ENCODE peak calls at places on chromosome X, in ten cellular contexts. W is HEK293T, E is Caki2, N is HCT116, C is NCI-H146, R is LoVo, K is HCEC 1CT, T is astrocyte of the spinal cord, G is NCI-H460, O is PC-9. A is an unnamed sample.

GRCh38 chrX:135985123-135985973 is at the start of gene SLC9A6:
- DNase-seq in C (peak), O (peak), E (peak), N (no peak), G (peak), W (peak), T (peak), K (peak), R (peak), A (peak)

GRCh38 chrX:151896734-151897474 is 15.8 kb upstream of the MAGEA4 start:
- DNase-seq in R (peak), G (peak), T (peak), W (no peak), N (no peak), O (no peak), E (no peak), C (no peak), K (peak), A (no peak)

GRCh38 chrX:45006002-45006800 is 133.2 kb downstream of the KDM6A start:
- DNase-seq in G (no peak), T (peak), O (no peak), W (no peak), R (no peak), C (no peak), E (no peak), K (peak), N (peak), A (no peak)

GRCh38 chrX:41946973-41947612 is 23.7 kb upstream of the CASK start:
- DNase-seq in R (no peak), O (no peak), E (no peak), G (no peak), T (no peak), N (no peak), W (no peak), C (no peak), K (no peak), A (no peak)

GRCh38 chrX:110786486-110786885 is 9.1 kb downstream of the CHRDL1 start:
- DNase-seq in C (no peak), O (no peak), W (no peak), E (no peak), R (no peak), K (peak), G (no peak), N (no peak), T (peak), A (no peak)

GRCh38 chrX:136387951-136388502 is 87.3 kb downstream of the ADGRG4 start:
- DNase-seq in K (no peak), T (no peak), O (no peak), E (no peak), C (no peak), R (no peak), W (no peak), G (no peak), N (no peak), A (no peak)

GRCh38 chrX:12403474-12404082 is 265.3 kb downstream of the FRMPD4 start:
- DNase-seq in E (no peak), T (peak), C (no peak), N (no peak), G (no peak), O (no peak), R (no peak), K (peak), W (no peak), A (no peak)

GRCh38 chrX:15146515-15146914 is 123.4 kb downstream of the ASB9 start:
- DNase-seq in O (no peak), E (no peak), W (peak), N (no peak), G (peak), K (peak), R (no peak), T (peak), C (peak), A (peak)

GRCh38 chrX:65871671-65872311 is 168.1 kb downstream of the VSIG4 start:
- DNase-seq in R (peak), E (peak), G (peak), K (no peak), T (no peak), W (no peak), C (no peak), O (peak), N (peak), A (no peak)

GRCh38 chrX:134688181-134688580 is 29.9 kb upstream of the PLAC1 start:
- DNase-seq in R (no peak), N (no peak), O (no peak), T (peak), C (no peak), G (no peak), W (no peak), E (no peak), K (no peak), A (no peak)

GRCh38 chrX:53128097-53128749 is 34.3 kb downstream of the KANTR start:
- DNase-seq in K (peak), G (no peak), E (no peak), C (no peak), T (peak), W (no peak), N (no peak), O (no peak), R (no peak), A (no peak)

GRCh38 chrX:9166566-9166909 is 132.6 kb upstream of the FAM9B start:
- DNase-seq in O (no peak), C (no peak), R (no peak), N (no peak), T (peak), G (no peak), K (no peak), E (peak), W (no peak), A (no peak)

GRCh38 chrX:38060331-38060878 is 54.1 kb downstream of the SYTL5 start:
- DNase-seq in C (no peak), T (peak), E (peak), R (no peak), G (no peak), K (no peak), W (no peak), O (no peak), N (no peak), A (no peak)

GRCh38 chrX:7110821-7111276 is 36.7 kb upstream of the STS start:
- DNase-seq in E (no peak), N (no peak), G (no peak), K (peak), W (no peak), R (peak), C (no peak), T (no peak), O (peak), A (peak)

GRCh38 chrX:154452823-154453222 is 5.3 kb upstream of the PLXNA3 start:
- DNase-seq in T (no peak), N (no peak), O (no peak), W (no peak), G (no peak), E (no peak), R (no peak), C (no peak), K (no peak), A (no peak)

GRCh38 chrX:15834051-15834450 is 20.6 kb downstream of the AP1S2 start:
- DNase-seq in C (no peak), G (no peak), K (no peak), R (no peak), O (no peak), E (no peak), N (no peak), T (no peak), W (no peak), A (no peak)

GRCh38 chrX:13688384-13688771 is 550 bp upstream of the RAB9A start:
- DNase-seq in O (no peak), N (no peak), T (no peak), E (no peak), K (no peak), C (no peak), R (no peak), W (no peak), G (no peak), A (no peak)

GRCh38 chrX:111431007-111431406 is 19.0 kb upstream of the DCX start:
- DNase-seq in W (no peak), C (peak), R (no peak), G (no peak), N (no peak), O (no peak), E (no peak), K (no peak), T (no peak), A (no peak)

GRCh38 chrX:149937881-149938426 is 337 bp downstream of the EOLA2 start:
- DNase-seq in E (no peak), C (peak), T (peak), W (no peak), O (no peak), R (no peak), K (no peak), N (no peak), G (no peak), A (no peak)

GRCh38 chrX:39152106-39152649 is 350.9 kb downstream of the MID1IP1 start:
- DNase-seq in K (no peak), G (peak), R (no peak), C (peak), N (no peak), E (no peak), O (no peak), W (peak), T (no peak), A (peak)

GRCh38 chrX:73963682-73964081 is 340.3 kb upstream of the ZCCHC13 start:
- DNase-seq in O (no peak), T (no peak), W (no peak), R (no peak), G (no peak), E (no peak), C (no peak), N (no peak), K (no peak), A (no peak)

GRCh38 chrX:31836479-31836878 is 764.6 kb upstream of the FTHL17 start:
- DNase-seq in N (no peak), E (no peak), C (no peak), W (no peak), O (no peak), T (no peak), G (no peak), R (no peak), K (no peak), A (no peak)

GRCh38 chrX:81537723-81538122 is 335.8 kb downstream of the SH3BGRL start:
- DNase-seq in W (no peak), E (no peak), N (no peak), C (no peak), G (no peak), O (no peak), T (no peak), R (no peak), K (no peak), A (no peak)

GRCh38 chrX:21166302-21166982 is 207.8 kb upstream of the CNKSR2 start:
- DNase-seq in N (no peak), G (peak), T (peak), E (peak), O (no peak), W (no peak), K (peak), C (no peak), R (peak), A (no peak)

GRCh38 chrX:121562616-121563015 is 515.2 kb downstream of the GLUD2 start:
- DNase-seq in O (no peak), E (no peak), K (no peak), R (no peak), W (no peak), C (no peak), N (no peak), G (no peak), T (no peak), A (no peak)

GRCh38 chrX:39983715-39984114 is 114.0 kb downstream of the BCOR start:
- DNase-seq in R (no peak), N (no peak), G (no peak), W (no peak), C (no peak), O (no peak), T (peak), K (no peak), E (no peak), A (no peak)

GRCh38 chrX:151982217-151982616 is 7.7 kb upstream of the GABRE start:
- DNase-seq in G (no peak), K (peak), W (no peak), O (peak), E (peak), C (no peak), N (no peak), T (peak), R (peak), A (no peak)

GRCh38 chrX:132957211-132958085 is 981 bp downstream of the HS6ST2 start:
- DNase-seq in N (no peak), R (no peak), C (no peak), O (no peak), G (no peak), W (peak), E (no peak), K (no peak), T (no peak), A (peak)

GRCh38 chrX:39945709-39946108 is 152.0 kb downstream of the BCOR start:
- DNase-seq in W (no peak), E (no peak), O (no peak), R (no peak), G (no peak), K (no peak), T (no peak), C (no peak), N (no peak), A (no peak)

GRCh38 chrX:154986826-154987575 is 35.5 kb downstream of the F8 start:
- DNase-seq in T (no peak), O (no peak), W (no peak), G (peak), K (no peak), R (no peak), N (no peak), E (no peak), C (no peak), A (peak)

GRCh38 chrX:115589419-115589818 is 28.4 kb downstream of the PLS3 start:
- DNase-seq in O (no peak), K (no peak), N (no peak), G (no peak), T (no peak), E (peak), W (no peak), R (peak), C (no peak), A (no peak)

GRCh38 chrX:124619710-124620109 is 273.3 kb downstream of the SH2D1A start:
- DNase-seq in W (no peak), C (no peak), T (no peak), E (no peak), K (no peak), O (no peak), R (no peak), N (no peak), G (no peak), A (no peak)

GRCh38 chrX:13220916-13221315 is 98.9 kb downstream of the ATXN3L start:
- DNase-seq in G (no peak), T (peak), O (peak), W (no peak), R (peak), N (no peak), C (no peak), E (peak), K (peak), A (no peak)

GRCh38 chrX:144006811-144007210 is 122.9 kb downstream of the UBE2NL start:
- DNase-seq in G (peak), W (no peak), E (peak), K (peak), O (peak), N (no peak), R (peak), T (peak), C (no peak), A (no peak)

GRCh38 chrX:10620121-10620699 is at the start of gene MID1:
- DNase-seq in R (peak), E (peak), C (peak), O (peak), W (peak), G (peak), T (peak), N (peak), K (peak), A (peak)

GRCh38 chrX:108087792-108088191 is 3.5 kb downstream of the PSMD10 start:
- DNase-seq in W (no peak), R (no peak), N (no peak), E (no peak), C (no peak), T (no peak), G (no peak), O (no peak), K (no peak), A (no peak)

A was measured in NCI-H748 treated with DMSO at 0.1 percent for 48 hours.